ENCODE peak calls at places on chromosomes 13 and 19, in nine cellular contexts. One of them, this sample, is unnamed.
A peak's percentile ranks its signal among the peaks of the same experiment; 100 is the strongest.

GRCh38 chr13:29568731-29569130 is 26.8 kb downstream of the SLC7A1 start:
- DNase-seq in Daoy: no peak
- DNase-seq in AG20443: no peak
- DNase-seq in retina: no peak
- DNase-seq in adrenal gland: no peak
- DNase-seq in tibial nerve: no peak
- DNase-seq in iPS-NIHi11: no peak
- DNase-seq in pulmonary artery endothelial cell: no peak
- DNase-seq in fibroblast of lung: no peak
- DNase-seq in this sample: no peak

GRCh38 chr19:49165865-49166301 is 8.3 kb downstream of the TRPM4 start:
- DNase-seq in iPS-NIHi11: peak; percentile 64
- DNase-seq in retina: peak; percentile 58
- DNase-seq in pulmonary artery endothelial cell: no peak
- DNase-seq in adrenal gland: no peak
- DNase-seq in fibroblast of lung: no peak
- DNase-seq in AG20443: no peak
- DNase-seq in Daoy: no peak
- DNase-seq in tibial nerve: no peak
- DNase-seq in this sample: peak; percentile 20

GRCh38 chr13:28375250-28375930 is 119.5 kb downstream of the FLT1 start:
- DNase-seq in iPS-NIHi11: no peak
- DNase-seq in Daoy: no peak
- DNase-seq in tibial nerve: no peak
- DNase-seq in fibroblast of lung: no peak
- DNase-seq in AG20443: no peak
- DNase-seq in adrenal gland: no peak
- DNase-seq in pulmonary artery endothelial cell: no peak
- DNase-seq in retina: peak; percentile 45
- DNase-seq in this sample: peak; percentile 21

GRCh38 chr13:109412232-109412935 is 374.0 kb downstream of the IRS2 start:
- DNase-seq in tibial nerve: no peak
- DNase-seq in iPS-NIHi11: peak; percentile 47
- DNase-seq in Daoy: peak; percentile 31
- DNase-seq in adrenal gland: peak; percentile 77
- DNase-seq in retina: peak; percentile 95
- DNase-seq in AG20443: peak; percentile 69
- DNase-seq in fibroblast of lung: peak; percentile 36
- DNase-seq in pulmonary artery endothelial cell: no peak
- DNase-seq in this sample: peak; percentile 81

GRCh38 chr19:45558399-45558878 is 26.2 kb downstream of the OPA3 start:
- DNase-seq in adrenal gland: peak; percentile 57
- DNase-seq in pulmonary artery endothelial cell: no peak
- DNase-seq in tibial nerve: peak; percentile 31
- DNase-seq in fibroblast of lung: peak; percentile 50
- DNase-seq in Daoy: peak; percentile 55
- DNase-seq in retina: peak; percentile 40
- DNase-seq in iPS-NIHi11: peak; percentile 80
- DNase-seq in AG20443: peak; percentile 71
- DNase-seq in this sample: peak; percentile 65

GRCh38 chr19:2428027-2428690 is 773 bp upstream of the TIMM13 start:
- DNase-seq in Daoy: peak; percentile 39
- DNase-seq in pulmonary artery endothelial cell: no peak
- DNase-seq in adrenal gland: peak; percentile 67
- DNase-seq in fibroblast of lung: no peak
- DNase-seq in retina: peak; percentile 84
- DNase-seq in iPS-NIHi11: peak; percentile 47
- DNase-seq in tibial nerve: no peak
- DNase-seq in AG20443: peak; percentile 43
- DNase-seq in this sample: peak; percentile 65

GRCh38 chr13:27353166-27353583 is 71.2 kb upstream of the GTF3A start:
- DNase-seq in Daoy: peak; percentile 65
- DNase-seq in pulmonary artery endothelial cell: no peak
- DNase-seq in adrenal gland: no peak
- DNase-seq in retina: no peak
- DNase-seq in iPS-NIHi11: no peak
- DNase-seq in fibroblast of lung: peak; percentile 50
- DNase-seq in AG20443: peak; percentile 40
- DNase-seq in tibial nerve: no peak
- DNase-seq in this sample: no peak

GRCh38 chr13:34340534-34340933 is 522.6 kb downstream of the RFC3 start:
- DNase-seq in fibroblast of lung: peak; percentile 47
- DNase-seq in iPS-NIHi11: no peak
- DNase-seq in adrenal gland: peak; percentile 50
- DNase-seq in Daoy: peak; percentile 19
- DNase-seq in tibial nerve: no peak
- DNase-seq in AG20443: peak; percentile 20
- DNase-seq in pulmonary artery endothelial cell: no peak
- DNase-seq in retina: no peak
- DNase-seq in this sample: no peak

GRCh38 chr19:14198384-14199376 is 7.3 kb downstream of the ADGRL1 start:
- DNase-seq in pulmonary artery endothelial cell: no peak
- DNase-seq in AG20443: no peak
- DNase-seq in tibial nerve: no peak
- DNase-seq in iPS-NIHi11: no peak
- DNase-seq in fibroblast of lung: peak; percentile 43
- DNase-seq in adrenal gland: no peak
- DNase-seq in Daoy: peak; percentile 29
- DNase-seq in retina: no peak
- DNase-seq in this sample: peak; percentile 32

GRCh38 chr13:25177012-25177411 is 4.9 kb upstream of the AMER2 start:
- DNase-seq in tibial nerve: no peak
- DNase-seq in retina: no peak
- DNase-seq in adrenal gland: no peak
- DNase-seq in fibroblast of lung: no peak
- DNase-seq in iPS-NIHi11: no peak
- DNase-seq in Daoy: no peak
- DNase-seq in AG20443: no peak
- DNase-seq in pulmonary artery endothelial cell: no peak
- DNase-seq in this sample: no peak

GRCh38 chr13:93903909-93904308 is 575.6 kb downstream of the DCT start:
- DNase-seq in Daoy: no peak
- DNase-seq in retina: peak; percentile 39
- DNase-seq in AG20443: no peak
- DNase-seq in iPS-NIHi11: no peak
- DNase-seq in pulmonary artery endothelial cell: no peak
- DNase-seq in fibroblast of lung: peak; percentile 62
- DNase-seq in adrenal gland: no peak
- DNase-seq in tibial nerve: no peak
- DNase-seq in this sample: no peak